ENCODE peak calls at places on chromosomes 4 and X, in seven cellular contexts. H, Q, L, F, P, W and I are unnamed samples.

GRCh38 chr4:183563874-183564273 is 59.0 kb downstream of the ING2 start:
- DNase-seq in P (no peak), W (no peak), L (no peak), F (peak), H (no peak), Q (peak), I (no peak)

GRCh38 chrX:104564921-104565703 is 887 bp upstream of the IL1RAPL2 start:
- DNase-seq in W (no peak), P (no peak), Q (no peak), H (no peak), F (no peak), L (no peak), I (no peak)

GRCh38 chr4:14196141-14196540 is 568.6 kb upstream of the BOD1L1 start:
- DNase-seq in F (peak), Q (peak), H (no peak), W (peak), L (peak), P (peak), I (peak)

GRCh38 chr4:186792994-186793393 is 69.3 kb upstream of the FAT1 start:
- DNase-seq in F (no peak), H (no peak), P (peak), Q (no peak), L (no peak), W (no peak), I (no peak)

GRCh38 chr4:88927420-88927819 is 129.6 kb downstream of the FAM13A start:
- DNase-seq in H (no peak), F (no peak), Q (no peak), P (no peak), L (no peak), W (no peak), I (no peak)

GRCh38 chrX:139560221-139560620 is 29.7 kb downstream of the F9 start:
- DNase-seq in H (no peak), Q (peak), F (peak), L (no peak), P (peak), W (no peak), I (no peak)

GRCh38 chr4:79121875-79122358 is 182.7 kb upstream of the PAQR3 start:
- DNase-seq in Q (no peak), H (no peak), W (no peak), F (no peak), L (no peak), P (no peak), I (no peak)

GRCh38 chrX:7362111-7362510 is 214.2 kb upstream of the PUDP start:
- DNase-seq in H (no peak), W (no peak), P (no peak), Q (no peak), F (no peak), L (no peak), I (no peak)

GRCh38 chr4:100681289-100681688 is 163.5 kb upstream of the EMCN start:
- DNase-seq in W (no peak), H (no peak), L (no peak), Q (no peak), P (no peak), F (no peak), I (no peak)

GRCh38 chr4:94551616-94552564 is 100.1 kb downstream of the PDLIM5 start:
- DNase-seq in Q (no peak), W (no peak), P (no peak), H (no peak), F (no peak), L (no peak), I (no peak)

GRCh38 chrX:44299177-44299576 is 44.3 kb downstream of the EFHC2 start:
- DNase-seq in Q (no peak), P (no peak), W (no peak), L (no peak), H (no peak), F (no peak), I (no peak)

GRCh38 chr4:2284161-2284933 is 22.4 kb upstream of the MXD4 start:
- DNase-seq in W (no peak), P (no peak), L (peak), H (no peak), Q (no peak), F (no peak), I (peak)

GRCh38 chrX:19388064-19388679 is 44.4 kb downstream of the PDHA1 start:
- DNase-seq in W (no peak), F (no peak), Q (no peak), L (no peak), P (no peak), H (no peak), I (no peak)

GRCh38 chr4:155921597-155921996 is 18.1 kb downstream of the TDO2 start:
- DNase-seq in L (no peak), H (no peak), F (no peak), W (no peak), P (no peak), Q (no peak), I (no peak)

GRCh38 chr4:153143527-153144348 is 60.5 kb upstream of the TRIM2 start:
- DNase-seq in P (no peak), L (no peak), W (no peak), Q (peak), H (no peak), F (peak), I (peak)

GRCh38 chr4:22237155-22237751 is 278.6 kb downstream of the ADGRA3 start:
- DNase-seq in L (peak), H (peak), W (peak), P (no peak), F (peak), Q (peak), I (peak)

GRCh38 chrX:66024570-66024969 is 15.3 kb downstream of the VSIG4 start:
- DNase-seq in W (no peak), Q (no peak), F (no peak), L (no peak), P (no peak), H (no peak), I (no peak)

GRCh38 chrX:142089193-142089592 is 115.9 kb downstream of the MAGEC2 start:
- DNase-seq in P (peak), L (no peak), W (no peak), H (no peak), F (no peak), Q (peak), I (no peak)

GRCh38 chrX:39491548-39492297 is 606.0 kb downstream of the BCOR start:
- DNase-seq in P (no peak), F (no peak), W (peak), Q (no peak), H (peak), L (no peak), I (no peak)

GRCh38 chrX:45134303-45134702 is 66.4 kb downstream of the DIPK2B start:
- DNase-seq in P (no peak), H (no peak), F (no peak), L (no peak), Q (no peak), W (no peak), I (no peak)

GRCh38 chrX:101429934-101430333 is 21.9 kb downstream of the HNRNPH2 start:
- DNase-seq in P (no peak), W (no peak), H (no peak), F (peak), L (no peak), Q (peak), I (no peak)

GRCh38 chrX:40947276-40947675 is 138.0 kb upstream of the USP9X start:
- DNase-seq in H (no peak), W (no peak), Q (no peak), P (no peak), L (no peak), F (peak), I (no peak)

GRCh38 chr4:2059034-2059725 is at the start of gene NAT8L:
- DNase-seq in W (peak), F (peak), H (no peak), L (peak), Q (peak), P (no peak), I (peak)

GRCh38 chr4:7753271-7753670 is 186.4 kb downstream of the AFAP1 start:
- DNase-seq in P (no peak), Q (peak), W (no peak), F (no peak), H (no peak), L (no peak), I (no peak)

GRCh38 chr4:139593091-139593564 is 37.1 kb upstream of the SETD7 start:
- DNase-seq in L (no peak), H (no peak), P (no peak), W (no peak), Q (no peak), F (no peak), I (no peak)

GRCh38 chr4:42633605-42634388 is 23.1 kb downstream of the ATP8A1 start:
- DNase-seq in P (no peak), L (no peak), F (no peak), H (no peak), W (no peak), Q (no peak), I (no peak)